ENCODE peak calls at places on chromosomes 16 and 17, in nine cellular contexts. E is bronchial epithelial cell, S is left ventricle myocardium inferior, G is pancreas, A is tibial artery, M is neural progenitor cell, I is body of pancreas, O is IMR-90, X is mucosa of descending colon. L is an unnamed sample. For H3K36me3, the result is how much of the 10 kb centered on the place peaks cover.

GRCh38 chr17:27069842-27070508 is 223.9 kb upstream of the WSB1 start:
- DNase-seq in A (no peak), S (no peak), M (no peak), X (no peak), G (no peak), E (peak), I (no peak), O (no peak), L (no peak)

GRCh38 chr16:87203060-87203656 is 114.0 kb downstream of the C16orf95 start:
- DNase-seq in O (peak), E (peak), M (peak), X (peak), I (peak), S (peak), A (peak), G (no peak), L (peak)

GRCh38 chr16:65745201-65745600 is 621.3 kb upstream of the CDH5 start:
- DNase-seq in A (no peak), I (no peak), M (no peak), X (no peak), O (no peak), S (no peak), E (no peak), G (no peak), L (no peak)

GRCh38 chr17:57523926-57524634 is 221.0 kb downstream of the CCDC182 start:
- DNase-seq in X (no peak), A (peak), S (peak), I (peak), O (peak), G (no peak), E (peak), M (no peak), L (peak)

GRCh38 chr16:35689764-35690163 is 2230.4 kb downstream of the TP53TG3F start:
- DNase-seq in X (no peak), O (no peak), S (no peak), A (peak), G (no peak), E (no peak), M (no peak), I (no peak), L (no peak)

GRCh38 chr17:17412331-17412730 is 64.5 kb upstream of the MED9 start:
- DNase-seq in G (no peak), I (no peak), O (peak), M (no peak), E (peak), S (no peak), A (no peak), X (no peak), L (no peak)

GRCh38 chr17:31072186-31072585 is 22.6 kb upstream of the NF1 start:
- DNase-seq in S (no peak), O (peak), A (no peak), X (no peak), G (no peak), I (no peak), M (peak), E (peak), L (no peak)

GRCh38 chr16:51940183-51940582 is 606.8 kb downstream of the TOX3 start:
- DNase-seq in X (no peak), A (no peak), E (no peak), S (no peak), O (no peak), I (no peak), G (no peak), M (no peak), L (no peak)

GRCh38 chr17:2854662-2855061 is 58.4 kb downstream of the RAP1GAP2 start:
- DNase-seq in S (peak), I (peak), G (no peak), M (no peak), A (no peak), E (peak), O (no peak), X (peak), L (peak)

GRCh38 chr16:12678983-12679382 is 124.7 kb downstream of the CPPED1 start:
- DNase-seq in S (no peak), O (no peak), E (no peak), I (no peak), X (no peak), M (no peak), A (no peak), G (no peak), L (no peak)

GRCh38 chr16:13672196-13672595 is 247.8 kb upstream of the ERCC4 start:
- DNase-seq in S (no peak), M (peak), G (no peak), X (no peak), A (no peak), I (no peak), O (no peak), E (no peak), L (no peak)

GRCh38 chr16:4373356-4373908 is 1.8 kb downstream of the VASN start:
- DNase-seq in G (no peak), O (no peak), M (no peak), S (peak), I (peak), X (no peak), E (no peak), A (peak), L (no peak)

GRCh38 chr16:24635900-24636610 is 93.4 kb upstream of the TNRC6A start:
- DNase-seq in I (peak), A (peak), G (peak), S (peak), O (peak), M (no peak), X (peak), E (peak), L (peak)

GRCh38 chr17:44279586-44280344 is 11.8 kb upstream of the SLC4A1 start:
- DNase-seq in E (peak), O (peak), I (peak), S (peak), G (no peak), M (no peak), A (peak), X (peak), L (peak)

GRCh38 chr17:1714488-1714979 is 4.4 kb upstream of the TLCD2 start:
- DNase-seq in E (peak), M (peak), X (peak), I (peak), S (peak), A (peak), O (peak), G (peak), L (peak)

GRCh38 chr17:75361996-75362395 is 43.5 kb downstream of the GRB2 start:
- DNase-seq in S (no peak), G (no peak), E (no peak), O (no peak), M (no peak), X (no peak), A (no peak), I (no peak), L (no peak)

GRCh38 chr16:17467923-17468540 is 2.7 kb downstream of the XYLT1 start:
- DNase-seq in G (peak), A (peak), E (no peak), O (peak), I (peak), S (peak), X (peak), M (peak), L (peak)

GRCh38 chr16:81106826-81107503 is 10.8 kb upstream of the GCSH start:
- DNase-seq in A (no peak), O (no peak), X (no peak), E (peak), G (no peak), I (no peak), S (no peak), M (no peak), L (no peak)

GRCh38 chr17:75869282-75870141 is 8.9 kb downstream of the TRIM47 start:
- DNase-seq in E (peak), X (peak), I (no peak), M (no peak), G (no peak), S (peak), A (peak), O (peak), L (peak)

GRCh38 chr17:48625502-48626201 is 506 bp downstream of the HOXB9 start:
- DNase-seq in I (peak), G (no peak), O (no peak), S (no peak), X (peak), E (no peak), M (peak), A (no peak), L (no peak)

GRCh38 chr17:1604831-1605528 is 23.7 kb downstream of the SLC43A2 start:
- DNase-seq in S (no peak), M (peak), O (no peak), G (no peak), X (no peak), A (no peak), E (no peak), I (no peak), L (no peak)

GRCh38 chr16:85796152-85796551 is 3.2 kb downstream of the EMC8 start:
- DNase-seq in X (no peak), E (no peak), A (no peak), I (no peak), G (no peak), O (no peak), S (no peak), M (no peak), L (no peak)
- H3K36me3 ChIP-seq in X (under half), E (under half), A (under half), I (under half), G (under half), O (under half), S (under half), M (under half), L (under half)

DNA sequence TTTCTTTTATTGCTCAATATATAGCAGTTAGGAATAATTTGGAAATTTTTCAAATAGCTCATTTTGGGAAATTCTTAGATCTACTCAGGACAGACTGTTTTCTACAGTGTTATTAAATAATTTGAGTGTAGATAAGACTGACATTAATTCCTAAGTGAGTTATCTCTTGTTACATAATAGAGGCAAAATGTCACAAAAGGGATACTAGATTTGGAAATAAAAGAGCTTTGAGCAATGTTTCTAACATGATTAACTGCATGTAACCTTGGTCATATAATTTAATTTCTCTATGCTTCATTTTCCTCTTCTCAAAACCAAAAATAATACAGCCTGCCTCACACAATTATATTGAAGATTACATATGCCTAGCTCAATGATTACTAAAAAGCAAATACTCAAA is 16.3 kb upstream of the KIF2B start:
- DNase-seq in G (no peak), M (no peak), E (no peak), O (no peak), I (no peak), X (no peak), A (no peak), S (no peak), L (no peak)
- H3K4me3 ChIP-seq in G (no peak), M (no peak), E (no peak), O (no peak), I (no peak), X (no peak), A (no peak), S (no peak), L (no peak)

GRCh38 chr17:29577009-29577777 is 8.7 kb downstream of the TP53I13 start:
- DNase-seq in I (peak), A (peak), G (no peak), M (no peak), E (no peak), S (peak), X (no peak), O (no peak), L (no peak)
- H3K36me3 ChIP-seq in I (under half), A (half or more), G (under half), M (under half), E (under half), S (half or more), X (under half), O (half or more), L (under half)

GRCh38 chr17:40794466-40794865 is 5.3 kb downstream of the KRT28 start:
- DNase-seq in E (no peak), O (no peak), I (no peak), S (no peak), X (no peak), A (no peak), G (no peak), M (no peak), L (no peak)
- H3K4me3 ChIP-seq in E (no peak), O (no peak), I (no peak), S (no peak), X (no peak), A (no peak), G (no peak), M (no peak), L (no peak)